ENCODE peak calls at places on chromosomes 3 and 15, in four cellular contexts. U is cardiac muscle cell, Y is thoracic aorta, R is ovary. Q is an unnamed sample. For H3K4me1, the result is how much of the 10 kb centered on the place peaks cover.

GRCh38 chr3:107855710-107856109 is 235.1 kb downstream of the CD47 start:
- DNase-seq in U (peak), Y (no peak), R (no peak), Q (no peak)

GRCh38 chr3:117622130-117622841 is 912.7 kb downstream of the TUSC7 start:
- DNase-seq in U (no peak), Y (no peak), R (no peak), Q (no peak)

GRCh38 chr3:59818033-59818936 is 768.5 kb upstream of the CFAP20DC start:
- DNase-seq in U (no peak), Y (peak), R (peak), Q (peak)

GRCh38 chr3:45904931-45905330 is 18.6 kb downstream of the CCR9 start:
- DNase-seq in U (no peak), Y (no peak), R (no peak), Q (no peak)

GRCh38 chr3:125120370-125121122 is 64.7 kb upstream of the HEG1 start:
- DNase-seq in U (no peak), Y (no peak), R (no peak), Q (no peak)

GRCh38 chr15:47717036-47717611 is at the start of gene SEMA6D:
- DNase-seq in U (peak), Y (no peak), R (peak), Q (peak)

GRCh38 chr3:186668426-186668825 is 2.6 kb downstream of the HRG start:
- DNase-seq in U (no peak), Y (no peak), R (no peak), Q (no peak)

GRCh38 chr3:103006541-103006940 is 571.7 kb downstream of the ZPLD1 start:
- DNase-seq in U (no peak), Y (no peak), R (no peak), Q (no peak)

GRCh38 chr3:155391583-155391982 is 98.1 kb upstream of the STRIT1 start:
- DNase-seq in U (no peak), Y (no peak), R (no peak), Q (peak)

GRCh38 chr3:184562146-184562861 is 719 bp downstream of the EPHB3 start:
- DNase-seq in U (no peak), Y (no peak), R (peak), Q (no peak)

GRCh38 chr15:60787737-60788513 is 309.0 kb upstream of the ICE2 start:
- DNase-seq in U (no peak), Y (no peak), R (no peak), Q (no peak)

GRCh38 chr3:39134305-39134704 is 19.1 kb downstream of the CSRNP1 start:
- DNase-seq in U (no peak), Y (no peak), R (no peak), Q (no peak)

GRCh38 chr3:197378987-197379718 is 80.7 kb upstream of the DLG1 start:
- DNase-seq in U (no peak), Y (no peak), R (no peak), Q (no peak)

GRCh38 chr15:95025924-95026728 is 794.8 kb downstream of the MCTP2 start:
- DNase-seq in U (peak), Y (no peak), R (peak), Q (no peak)

GRCh38 chr3:38649500-38650247 is at the start of gene SCN5A:
- DNase-seq in U (peak), Y (no peak), R (peak), Q (no peak)

GRCh38 chr15:69502470-69503045 is 49.9 kb downstream of the RPLP1 start:
- DNase-seq in U (no peak), Y (no peak), R (no peak), Q (no peak)

GRCh38 chr15:75161788-75162414 is 39.8 kb upstream of the C15orf39 start:
- DNase-seq in U (no peak), Y (no peak), R (no peak), Q (no peak)

GRCh38 chr3:12588039-12588673 is 31.3 kb downstream of the MKRN2 start:
- DNase-seq in U (no peak), Y (no peak), R (no peak), Q (no peak)

GRCh38 chr3:127799476-127800222 is 22.7 kb downstream of the MGLL start:
- DNase-seq in U (no peak), Y (no peak), R (no peak), Q (no peak)

GRCh38 chr15:77546870-77547269 is 85.8 kb downstream of the LINGO1 start:
- DNase-seq in U (no peak), Y (no peak), R (no peak), Q (no peak)

GRCh38 chr3:66317750-66318366 is 97.1 kb downstream of the SLC25A26 start:
- DNase-seq in U (no peak), Y (no peak), R (no peak), Q (no peak)

GRCh38 chr15:84752700-84753099 is 4.3 kb downstream of the ZNF592 start:
- DNase-seq in U (no peak), Y (no peak), R (no peak), Q (no peak)

GRCh38 chr3:46163551-46163981 is 44.5 kb downstream of the CCR1 start:
- DNase-seq in U (no peak), Y (no peak), R (no peak), Q (no peak)

GRCh38 chr3:49807427-49808114 is 4.5 kb downstream of the INKA1 start:
- DNase-seq in U (no peak), Y (no peak), R (no peak), Q (no peak)

GRCh38 chr3:186150234-186150830 is 41.4 kb upstream of the ETV5 start:
- DNase-seq in U (no peak), Y (no peak), R (no peak), Q (no peak)

GRCh38 chr3:52047295-52047960 is 8.9 kb downstream of the DUSP7 start:
- DNase-seq in U (no peak), Y (no peak), R (no peak), Q (no peak)

GRCh38 chr15:91694829-91695205 is 158.7 kb upstream of the SLCO3A1 start:
- DNase-seq in U (no peak), Y (peak), R (peak), Q (no peak)

GRCh38 chr3:86708908-86709307 is 282.0 kb downstream of the VGLL3 start:
- DNase-seq in U (no peak), Y (no peak), R (no peak), Q (no peak)

GRCh38 chr3:185824051-185824466 is 783 bp downstream of the IGF2BP2 start:
- DNase-seq in U (peak), Y (no peak), R (peak), Q (no peak)

GRCh38 chr3:120802916-120803315 is 60.4 kb downstream of the GTF2E1 start:
- DNase-seq in U (no peak), Y (no peak), R (no peak), Q (no peak)

GRCh38 chr3:81195483-81195882 is 566.0 kb downstream of the GBE1 start:
- DNase-seq in U (no peak), Y (no peak), R (no peak), Q (no peak)

GRCh38 chr15:45551691-45552090 is 29.1 kb upstream of the SLC30A4 start:
- DNase-seq in U (no peak), Y (no peak), R (no peak), Q (no peak)

GRCh38 chr15:37098468-37099320 is 1.7 kb downstream of the MEIS2 start:
- DNase-seq in U (no peak), Y (no peak), R (peak), Q (no peak)

GRCh38 chr15:82545478-82545877 is 5.2 kb upstream of the RPS17 start:
- DNase-seq in U (no peak), Y (no peak), R (peak), Q (no peak)

GRCh38 chr15:90141646-90142045 is 39.4 kb upstream of the IDH2 start:
- DNase-seq in U (no peak), Y (no peak), R (no peak), Q (no peak)

GRCh38 chr3:54882114-54882833 is 45.6 kb downstream of the LRTM1 start:
- DNase-seq in U (no peak), Y (no peak), R (no peak), Q (no peak)

GRCh38 chr3:106245400-106245799 is 376.6 kb upstream of the CBLB start:
- DNase-seq in U (no peak), Y (no peak), R (no peak), Q (no peak)

GRCh38 chr15:36940207-36940606 is 160.1 kb downstream of the MEIS2 start:
- DNase-seq in U (no peak), Y (no peak), R (no peak), Q (no peak)

GRCh38 chr3:180430896-180431295 is 171.1 kb upstream of the TTC14 start:
- DNase-seq in U (no peak), Y (no peak), R (no peak), Q (no peak)

GRCh38 chr3:119173325-119173724 is at the start of gene UPK1B:
- DNase-seq in U (peak), Y (no peak), R (no peak), Q (no peak)

GRCh38 chr3:189144645-189145044 is 27.1 kb upstream of the TPRG1 start:
- DNase-seq in U (no peak), Y (no peak), R (no peak), Q (no peak)
- TF ChIP-seq CTCF in U (peak), Y (peak), R (no peak), Q (peak)

GRCh38 chr3:17737591-17737990 is 4.8 kb downstream of the TBC1D5 start:
- DNase-seq in U (no peak), Y (no peak), R (no peak), Q (no peak)
- H3K4me1 ChIP-seq in U (under half), Y (under half), R (under half), Q (under half)

DNA sequence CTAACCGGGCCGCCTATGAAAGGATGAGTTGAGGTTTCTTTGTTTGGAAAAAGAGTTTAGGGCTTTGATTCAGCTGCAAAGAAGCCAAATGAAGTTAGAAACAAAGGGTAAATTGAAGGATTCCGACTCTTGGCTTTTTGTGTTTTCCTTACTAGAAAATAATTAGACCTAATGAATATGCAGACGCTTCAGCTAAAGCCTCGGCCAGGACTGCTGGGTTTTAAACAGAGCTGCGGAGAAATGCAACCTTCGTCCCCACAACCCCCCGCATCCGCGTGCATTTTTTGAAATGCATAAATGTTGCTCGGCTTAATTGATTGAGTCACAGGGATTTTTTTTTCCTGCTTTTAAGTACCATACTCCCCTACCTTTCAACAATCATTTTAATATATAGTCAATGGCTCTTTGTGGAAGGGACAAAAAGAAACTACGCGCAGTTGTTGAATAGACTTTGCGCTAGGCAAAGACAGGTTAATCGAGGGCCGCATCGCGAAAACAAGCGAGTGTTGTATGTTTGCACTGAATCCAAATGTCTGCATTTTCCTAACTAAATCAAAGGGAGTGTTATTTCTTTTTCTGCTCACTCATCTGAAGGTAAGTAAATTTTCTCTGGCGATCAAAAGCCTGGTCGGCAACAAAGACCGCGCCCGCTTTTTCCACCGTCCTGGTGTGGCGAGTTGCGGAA is 1.3 kb upstream of the ZIC4 start:
- DNase-seq in U (no peak), Y (no peak), R (no peak), Q (no peak)
- H3K4me3 ChIP-seq in U (no peak), Y (peak), R (no peak), Q (no peak)

GRCh38 chr3:190701096-190701532 is 161.4 kb downstream of the GMNC start:
- DNase-seq in U (peak), Y (no peak), R (peak), Q (no peak)
- TF ChIP-seq CTCF in U (peak), Y (peak), R (no peak), Q (peak)

DNA sequence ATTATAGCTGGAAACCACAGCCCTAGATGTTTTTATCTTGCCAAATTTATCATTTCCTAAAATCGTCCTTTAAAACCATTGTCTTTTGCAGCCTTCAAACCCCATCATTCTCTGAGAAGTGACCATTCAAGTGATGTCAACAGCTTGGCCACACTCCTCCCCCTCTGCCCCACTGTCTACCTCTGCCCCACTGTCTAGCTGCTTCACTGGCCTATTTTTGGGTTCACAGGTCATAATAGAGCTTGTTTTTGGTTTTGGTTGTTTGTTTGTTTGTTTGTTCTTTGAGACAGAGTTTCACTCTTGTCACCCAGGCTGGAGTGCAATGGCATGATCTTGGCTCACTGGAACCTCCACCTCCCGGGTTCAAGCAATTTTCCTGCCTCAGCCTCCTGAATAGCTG is 93.2 kb upstream of the IL12A start:
- DNase-seq in U (no peak), Y (no peak), R (no peak), Q (no peak)
- H3K4me1 ChIP-seq in U (under half), Y (under half), R (under half), Q (under half)

Q was measured in breast epithelium.